ENCODE peak calls at places on chromosomes 4 and X, in eight cellular contexts. K is lower lobe of right lung, N is mesothelial cell of epicardium, U is SIG-M5, Z is NCI-H1694 treated with DMSO at 0.1 percent for 48 hours, W is H54, S is spleen, A is kidney. J is an unnamed sample.

GRCh38 chrX:41730101-41730500 is 6.1 kb downstream of the GPR82 start:
- DNase-seq in A (no peak), K (no peak), W (no peak), U (no peak), Z (no peak), S (no peak), N (no peak), J (no peak)

GRCh38 chr4:76595435-76595834 is 160.4 kb downstream of the SHROOM3 start:
- DNase-seq in K (no peak), N (no peak), Z (no peak), W (no peak), U (no peak), S (no peak), A (no peak), J (no peak)

GRCh38 chr4:2794707-2795557 is 2.0 kb downstream of the SH3BP2 start:
- DNase-seq in A (peak; percentile 91), S (peak; percentile 92), Z (no peak), N (no peak), U (no peak), K (peak; percentile 86), W (peak; percentile 45), J (peak; percentile 47)

GRCh38 chr4:158814636-158815035 is 45.8 kb downstream of the FNIP2 start:
- DNase-seq in Z (no peak), U (no peak), K (no peak), A (no peak), W (no peak), N (no peak), S (no peak), J (no peak)

GRCh38 chr4:85228264-85228663 is 246.7 kb upstream of the ARHGAP24 start:
- DNase-seq in A (no peak), N (no peak), S (no peak), K (no peak), U (no peak), Z (no peak), W (no peak), J (no peak)

GRCh38 chr4:80153800-80154546 is 43.3 kb upstream of the PRDM8 start:
- DNase-seq in S (no peak), A (no peak), N (no peak), Z (no peak), U (no peak), K (no peak), W (no peak), J (no peak)

GRCh38 chrX:14916017-14916674 is 42.9 kb downstream of the MOSPD2 start:
- DNase-seq in K (no peak), S (no peak), A (no peak), W (no peak), N (no peak), Z (no peak), U (no peak), J (peak; percentile 14)

GRCh38 chr4:81652069-81652478 is 180.4 kb upstream of the RASGEF1B start:
- DNase-seq in U (no peak), W (no peak), A (no peak), Z (no peak), K (no peak), S (no peak), N (no peak), J (no peak)

GRCh38 chr4:102505708-102506107 is 4.5 kb downstream of the NFKB1 start:
- DNase-seq in K (no peak), Z (no peak), U (no peak), S (no peak), W (no peak), A (no peak), N (no peak), J (no peak)

GRCh38 chrX:104351173-104351769 is 96.5 kb upstream of the ESX1 start:
- DNase-seq in Z (no peak), A (no peak), S (no peak), U (no peak), N (no peak), W (peak; percentile 28), K (no peak), J (peak; percentile 90)

GRCh38 chrX:23317799-23318724 is 16.6 kb upstream of the PTCHD1 start:
- DNase-seq in N (peak; percentile 46), A (no peak), S (no peak), U (no peak), W (peak; percentile 4), K (no peak), Z (no peak), J (peak; percentile 14)

GRCh38 chrX:140733766-140734342 is 24.3 kb downstream of the LINC00632 start:
- DNase-seq in W (peak; percentile 5), Z (peak; percentile 12), A (no peak), K (no peak), U (no peak), S (no peak), N (no peak), J (peak; percentile 50)

GRCh38 chrX:134599173-134599914 is 58.9 kb downstream of the PLAC1 start:
- DNase-seq in Z (no peak), N (no peak), S (no peak), U (no peak), K (no peak), A (no peak), W (no peak), J (no peak)